ENCODE peak calls at places on chromosome 13, in six cellular contexts. R is HCT116, K is K562, N is NT2/D1, A is GM12878, T is H1. Y is an unnamed sample.

GRCh38 chr13:89163081-89163480 is 1491.9 kb downstream of the SLITRK5 start:
- DNase-seq in A (no peak), R (no peak), N (no peak), T (no peak), K (no peak), Y (no peak)

GRCh38 chr13:20190481-20191310 is 2.0 kb downstream of the GJB2 start:
- DNase-seq in A (no peak), T (no peak), N (no peak), R (no peak), K (no peak), Y (no peak)

GRCh38 chr13:56393549-56393948 is 747.2 kb upstream of the PRR20A start:
- DNase-seq in N (no peak), A (no peak), R (no peak), K (no peak), T (no peak), Y (no peak)

GRCh38 chr13:64248371-64249065 is 2832.9 kb upstream of the PCDH20 start:
- DNase-seq in N (no peak), R (no peak), K (no peak), A (no peak), T (no peak), Y (no peak)

GRCh38 chr13:34156841-34157365 is 339.0 kb downstream of the RFC3 start:
- DNase-seq in K (no peak), N (no peak), T (peak), R (peak), A (peak), Y (peak)

GRCh38 chr13:100765021-100765420 is 90.4 kb upstream of the TMTC4 start:
- DNase-seq in N (no peak), A (no peak), R (no peak), T (no peak), K (no peak), Y (no peak)

GRCh38 chr13:39788097-39788496 is 132.6 kb downstream of the COG6 start:
- DNase-seq in K (no peak), A (no peak), N (no peak), T (no peak), R (no peak), Y (no peak)

GRCh38 chr13:67137044-67137735 is 92.9 kb downstream of the PCDH9 start:
- DNase-seq in N (no peak), R (no peak), K (no peak), A (no peak), T (no peak), Y (no peak)

GRCh38 chr13:65339236-65339635 is 1890.9 kb downstream of the PCDH9 start:
- DNase-seq in N (no peak), T (no peak), A (no peak), R (no peak), K (no peak), Y (no peak)

GRCh38 chr13:43848250-43848649 is 31.3 kb downstream of the CCDC122 start:
- DNase-seq in T (no peak), K (no peak), A (no peak), R (no peak), N (no peak), Y (peak)

GRCh38 chr13:64680739-64681138 is 2549.4 kb downstream of the PCDH9 start:
- DNase-seq in N (no peak), T (no peak), A (no peak), R (no peak), K (no peak), Y (no peak)

GRCh38 chr13:44601596-44601995 is 25.5 kb upstream of the TSC22D1 start:
- DNase-seq in R (no peak), T (no peak), A (no peak), N (no peak), K (no peak), Y (no peak)

GRCh38 chr13:84132491-84132890 is 250.2 kb upstream of the SLITRK1 start:
- DNase-seq in A (no peak), T (no peak), K (no peak), R (no peak), N (no peak), Y (no peak)

GRCh38 chr13:84400711-84401110 is 518.4 kb upstream of the SLITRK1 start:
- DNase-seq in N (no peak), K (no peak), T (no peak), A (no peak), R (no peak), Y (no peak)

GRCh38 chr13:41562083-41562482 is 104.7 kb downstream of the RGCC start:
- DNase-seq in T (no peak), N (no peak), A (no peak), K (no peak), R (no peak), Y (no peak)

GRCh38 chr13:105937451-105937850 is 598.0 kb downstream of the EFNB2 start:
- DNase-seq in K (no peak), R (no peak), T (no peak), A (no peak), N (peak), Y (no peak)

GRCh38 chr13:98821372-98822237 is 69.1 kb upstream of the SLC15A1 start:
- DNase-seq in A (no peak), T (no peak), R (no peak), K (no peak), N (no peak), Y (peak)

GRCh38 chr13:61905054-61905453 is 489.4 kb upstream of the PCDH20 start:
- DNase-seq in K (no peak), A (no peak), R (no peak), N (no peak), T (no peak), Y (no peak)

GRCh38 chr13:57666554-57666953 is 35.0 kb downstream of the PCDH17 start:
- DNase-seq in N (no peak), T (no peak), A (no peak), R (no peak), K (no peak), Y (no peak)

GRCh38 chr13:101567841-101568240 is 115.4 kb downstream of the ITGBL1 start:
- DNase-seq in R (no peak), A (no peak), N (no peak), T (no peak), K (no peak), Y (no peak)

GRCh38 chr13:37947419-37948140 is 78.0 kb upstream of the TRPC4 start:
- DNase-seq in T (no peak), K (peak), R (no peak), N (no peak), A (no peak), Y (no peak)

GRCh38 chr13:90008707-90009149 is 1338.8 kb upstream of the MIR17HG start:
- DNase-seq in N (peak), R (no peak), K (no peak), T (peak), A (no peak), Y (no peak)

GRCh38 chr13:76965759-76966421 is 17.6 kb downstream of the ACOD1 start:
- DNase-seq in A (no peak), N (no peak), T (no peak), K (no peak), R (no peak), Y (no peak)

GRCh38 chr13:108962652-108963051 is 333.2 kb downstream of the MYO16 start:
- DNase-seq in A (no peak), K (no peak), T (no peak), N (no peak), R (no peak), Y (no peak)

GRCh38 chr13:98411617-98412310 is 165.1 kb downstream of the STK24 start:
- DNase-seq in N (no peak), T (no peak), R (no peak), A (no peak), K (no peak), Y (no peak)

GRCh38 chr13:31970237-31970930 is 61.2 kb upstream of the FRY start:
- DNase-seq in N (no peak), A (no peak), T (no peak), K (no peak), R (no peak), Y (no peak)

GRCh38 chr13:36998624-36999041 is 507 bp downstream of the ALG5 start:
- DNase-seq in A (no peak), R (no peak), N (no peak), K (peak), T (no peak), Y (no peak)

GRCh38 chr13:26929971-26930730 is 169.6 kb upstream of the GPR12 start:
- DNase-seq in A (no peak), T (peak), N (peak), K (peak), R (peak), Y (peak)

GRCh38 chr13:76937416-76937815 is 10.9 kb upstream of the ACOD1 start:
- DNase-seq in T (no peak), A (no peak), K (no peak), N (no peak), R (peak), Y (no peak)

GRCh38 chr13:21685485-21686064 is 14.7 kb downstream of the FGF9 start:
- DNase-seq in N (no peak), K (no peak), T (no peak), A (no peak), R (no peak), Y (no peak)

GRCh38 chr13:33182729-33183128 is 102.8 kb downstream of the STARD13 start:
- DNase-seq in T (no peak), N (no peak), R (no peak), A (no peak), K (no peak), Y (no peak)

GRCh38 chr13:76189882-76190519 is 553.9 kb downstream of the LMO7 start:
- DNase-seq in N (no peak), R (no peak), A (no peak), K (no peak), T (no peak), Y (no peak)

GRCh38 chr13:77919351-77920294 is 992 bp upstream of the EDNRB start:
- DNase-seq in N (no peak), A (no peak), R (no peak), T (peak), K (no peak), Y (no peak)

GRCh38 chr13:82749551-82749950 is 1132.7 kb downstream of the SLITRK1 start:
- DNase-seq in K (no peak), R (no peak), N (no peak), A (no peak), T (no peak), Y (no peak)

DNA sequence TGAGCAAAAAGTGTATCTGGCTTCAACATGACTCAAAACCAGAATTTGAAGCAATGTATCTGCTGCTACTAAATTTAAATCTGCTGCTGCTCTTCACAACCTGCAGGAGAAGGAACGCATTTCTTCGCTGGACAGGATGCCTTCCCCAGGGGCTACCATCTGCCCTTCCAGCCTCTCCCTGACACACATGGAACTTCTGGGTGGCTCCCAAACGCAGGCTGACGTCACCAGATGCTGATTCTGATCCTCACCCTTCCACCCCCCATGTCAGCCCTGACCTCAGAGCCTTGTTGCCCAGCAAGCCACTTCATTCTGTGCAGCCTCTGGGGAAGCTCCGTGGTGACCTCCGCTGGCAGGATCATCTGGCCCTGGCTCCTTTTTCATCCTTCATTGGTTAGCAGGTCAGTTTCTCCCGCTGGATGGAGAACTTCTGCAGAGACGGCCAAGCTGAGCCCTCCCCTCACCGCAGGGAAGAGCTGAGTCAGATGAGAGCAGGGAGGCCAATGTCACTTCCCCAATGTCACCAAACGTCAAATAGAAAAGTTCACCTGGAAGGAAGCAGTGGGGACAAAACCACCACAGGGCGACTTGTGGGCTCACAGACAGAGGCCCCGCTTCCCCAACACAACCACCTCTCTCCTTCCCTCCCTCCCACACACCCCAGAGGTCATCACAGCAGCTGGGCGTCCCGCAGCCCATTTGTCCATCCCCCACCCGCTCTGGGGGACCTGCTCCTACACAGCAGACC is 14.0 kb upstream of the RAB20 start:
- DNase-seq in A (peak), R (no peak), T (no peak), K (peak), N (peak), Y (peak)
- TF ChIP-seq ZNF274 in A (no peak), R (no peak), T (no peak), K (no peak), N (no peak), Y (no peak)

GRCh38 chr13:48730971-48731658 is 77.4 kb downstream of the CYSLTR2 start:
- DNase-seq in T (no peak), R (peak), K (no peak), N (no peak), A (no peak), Y (no peak)
- TF ChIP-seq ZNF274 in T (no peak), R (no peak), K (no peak), N (no peak), A (no peak), Y (no peak)

DNA sequence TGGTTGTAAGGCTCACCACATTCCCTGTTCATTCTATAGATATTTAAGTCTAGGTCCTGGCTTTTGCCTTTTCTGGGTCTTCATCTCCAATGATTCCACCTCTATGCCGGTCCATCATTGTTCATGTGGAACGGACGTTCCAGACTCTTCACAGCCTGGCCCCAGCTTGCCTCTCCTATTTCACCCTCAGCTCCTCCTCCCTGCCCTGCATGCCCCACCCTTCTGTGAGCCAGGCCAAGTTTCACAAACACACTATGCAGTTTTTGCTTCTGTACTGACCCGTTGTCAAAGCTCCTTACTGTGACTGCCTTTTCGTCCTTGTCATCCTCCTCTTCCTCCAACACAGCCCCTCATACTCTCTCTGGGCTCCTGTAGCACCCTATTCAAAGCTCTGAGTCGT is 31.3 kb downstream of the TEX26 start:
- DNase-seq in A (no peak), K (no peak), R (no peak), T (no peak), N (no peak), Y (no peak)
- TF ChIP-seq ZNF274 in A (no peak), K (no peak), R (no peak), T (no peak), N (no peak), Y (no peak)

GRCh38 chr13:53237696-53238095 is 209.1 kb downstream of the OLFM4 start:
- DNase-seq in A (no peak), T (no peak), K (no peak), R (no peak), N (no peak), Y (no peak)
- TF ChIP-seq ZNF274 in A (no peak), T (no peak), K (no peak), R (no peak), N (no peak), Y (no peak)

GRCh38 chr13:93758575-93758974 is 532.0 kb downstream of the GPC6 start:
- DNase-seq in N (no peak), A (no peak), K (no peak), R (no peak), T (no peak), Y (peak)
- TF ChIP-seq ZNF274 in N (no peak), A (no peak), K (no peak), R (no peak), T (no peak), Y (no peak)

DNA sequence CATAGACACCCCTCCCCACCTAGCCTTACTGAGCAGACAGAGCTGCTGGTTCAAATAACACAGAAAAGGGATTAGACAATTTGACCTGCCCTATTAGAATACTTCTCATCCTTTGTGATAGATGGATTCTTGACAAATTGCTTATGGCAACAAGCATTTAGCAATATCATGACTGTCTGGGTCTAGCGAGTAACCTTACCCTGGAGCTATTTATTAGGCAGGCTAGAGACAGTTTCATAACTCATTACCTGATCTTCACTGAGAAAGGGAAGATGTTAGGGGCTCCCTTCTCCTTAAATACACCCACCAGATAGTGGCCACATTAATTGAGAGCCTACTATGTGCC is 185.3 kb upstream of the IRS2 start:
- DNase-seq in N (no peak), T (no peak), A (no peak), K (no peak), R (no peak), Y (no peak)
- TF ChIP-seq ZNF274 in N (no peak), T (no peak), A (no peak), K (no peak), R (no peak), Y (no peak)

GRCh38 chr13:47628666-47629065 is 372.4 kb downstream of the SUCLA2 start:
- DNase-seq in A (no peak), R (no peak), T (no peak), N (no peak), K (no peak), Y (no peak)
- TF ChIP-seq ZNF274 in A (no peak), R (no peak), T (no peak), N (no peak), K (no peak), Y (no peak)

GRCh38 chr13:112451512-112452379 is 75.6 kb downstream of the SPACA7 start:
- DNase-seq in A (no peak), K (no peak), R (no peak), N (no peak), T (no peak), Y (no peak)
- TF ChIP-seq ZNF274 in A (no peak), K (no peak), R (no peak), N (no peak), T (no peak), Y (no peak)

DNA sequence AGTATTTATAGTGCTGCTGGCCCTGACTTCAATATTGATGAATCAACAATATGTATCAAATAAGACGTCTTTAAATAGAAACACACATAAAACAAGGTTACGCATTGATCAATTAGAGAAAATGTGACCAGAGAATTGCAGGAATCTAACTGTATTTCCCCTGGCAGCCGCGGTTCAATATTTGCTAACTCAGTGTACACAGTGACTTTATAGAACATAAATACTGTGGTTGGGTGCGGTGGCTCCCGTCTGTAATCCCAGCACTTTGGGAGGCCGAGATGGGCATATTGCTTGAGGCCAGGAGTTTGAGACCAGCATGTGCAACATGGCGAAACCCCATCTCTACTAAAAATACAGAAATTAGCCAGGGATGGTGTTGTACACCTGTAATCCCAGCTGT is 22.8 kb upstream of the UPF3A start:
- DNase-seq in A (no peak), T (no peak), K (no peak), N (no peak), R (no peak), Y (no peak)
- TF ChIP-seq ZNF274 in A (no peak), T (no peak), K (no peak), N (no peak), R (no peak), Y (no peak)

GRCh38 chr13:112709825-112710783 is 20.3 kb downstream of the ATP11A start:
- DNase-seq in R (no peak), K (no peak), A (no peak), N (no peak), T (no peak), Y (no peak)
- TF ChIP-seq ZNF274 in R (no peak), K (no peak), A (no peak), N (no peak), T (no peak), Y (no peak)